ENCODE peak calls at places on chromosomes 13 and 19, in seven cellular contexts. One of them, this sample, is unnamed.
A peak's percentile ranks its signal among the peaks of the same experiment; 100 is the strongest.

GRCh38 chr19:10620786-10621185 is 4.6 kb upstream of the SLC44A2 start:
- DNase-seq in stimulated activated CD8-positive, alpha-beta memory T cell treated with anti-CD3 and anti-CD28 coated beads, Interleukin-15, amount 100 ng/mL, for 4 hours: no peak
- DNase-seq in iPS-NIHi11: no peak
- DNase-seq in HT-29: no peak
- DNase-seq in KG1: no peak
- DNase-seq in H9: no peak
- DNase-seq in retinal pigment epithelial cell: no peak
- DNase-seq in this sample: no peak

GRCh38 chr13:37870895-37871550 is 1.5 kb upstream of the TRPC4 start:
- DNase-seq in stimulated activated CD8-positive, alpha-beta memory T cell treated with anti-CD3 and anti-CD28 coated beads, Interleukin-15, amount 100 ng/mL, for 4 hours: no peak
- DNase-seq in KG1: no peak
- DNase-seq in retinal pigment epithelial cell: peak; percentile 46
- DNase-seq in HT-29: no peak
- DNase-seq in H9: peak; percentile 50
- DNase-seq in iPS-NIHi11: peak; percentile 3
- DNase-seq in this sample: no peak

GRCh38 chr13:97911311-97912138 is 42.0 kb upstream of the IPO5 start:
- DNase-seq in stimulated activated CD8-positive, alpha-beta memory T cell treated with anti-CD3 and anti-CD28 coated beads, Interleukin-15, amount 100 ng/mL, for 4 hours: no peak
- DNase-seq in KG1: no peak
- DNase-seq in H9: peak; percentile 64
- DNase-seq in HT-29: peak; percentile 64
- DNase-seq in retinal pigment epithelial cell: no peak
- DNase-seq in iPS-NIHi11: peak; percentile 62
- DNase-seq in this sample: no peak

GRCh38 chr19:4534836-4535658 is at the start of gene PLIN5:
- DNase-seq in iPS-NIHi11: peak; percentile 99
- DNase-seq in stimulated activated CD8-positive, alpha-beta memory T cell treated with anti-CD3 and anti-CD28 coated beads, Interleukin-15, amount 100 ng/mL, for 4 hours: peak; percentile 17
- DNase-seq in retinal pigment epithelial cell: peak; percentile 20
- DNase-seq in H9: peak; percentile 95
- DNase-seq in HT-29: peak; percentile 80
- DNase-seq in KG1: no peak
- DNase-seq in this sample: peak; percentile 50

GRCh38 chr13:99199541-99200432 is 867 bp upstream of the UBAC2 start:
- DNase-seq in HT-29: peak; percentile 73
- DNase-seq in iPS-NIHi11: no peak
- DNase-seq in KG1: no peak
- DNase-seq in stimulated activated CD8-positive, alpha-beta memory T cell treated with anti-CD3 and anti-CD28 coated beads, Interleukin-15, amount 100 ng/mL, for 4 hours: no peak
- DNase-seq in retinal pigment epithelial cell: no peak
- DNase-seq in H9: no peak
- DNase-seq in this sample: no peak

GRCh38 chr19:35216833-35217707 is 11.5 kb downstream of the FAM187B start:
- DNase-seq in KG1: peak; percentile 3
- DNase-seq in HT-29: peak; percentile 47
- DNase-seq in stimulated activated CD8-positive, alpha-beta memory T cell treated with anti-CD3 and anti-CD28 coated beads, Interleukin-15, amount 100 ng/mL, for 4 hours: no peak
- DNase-seq in retinal pigment epithelial cell: no peak
- DNase-seq in H9: peak; percentile 56
- DNase-seq in iPS-NIHi11: no peak
- DNase-seq in this sample: peak; percentile 20

GRCh38 chr13:98575009-98575866 is 1.7 kb downstream of the STK24 start:
- DNase-seq in retinal pigment epithelial cell: peak; percentile 60
- DNase-seq in iPS-NIHi11: no peak
- DNase-seq in stimulated activated CD8-positive, alpha-beta memory T cell treated with anti-CD3 and anti-CD28 coated beads, Interleukin-15, amount 100 ng/mL, for 4 hours: no peak
- DNase-seq in H9: no peak
- DNase-seq in KG1: no peak
- DNase-seq in HT-29: peak; percentile 66
- DNase-seq in this sample: no peak

GRCh38 chr19:14985133-14985532 is 5.5 kb upstream of the SLC1A6 start:
- DNase-seq in KG1: no peak
- DNase-seq in H9: no peak
- DNase-seq in HT-29: no peak
- DNase-seq in stimulated activated CD8-positive, alpha-beta memory T cell treated with anti-CD3 and anti-CD28 coated beads, Interleukin-15, amount 100 ng/mL, for 4 hours: no peak
- DNase-seq in retinal pigment epithelial cell: no peak
- DNase-seq in iPS-NIHi11: no peak
- DNase-seq in this sample: no peak